ENCODE peak calls at places on chromosome 13, in seven cellular contexts. G, C, J, I, A, L and Y are unnamed samples.
A peak's percentile ranks its signal among the peaks of the same experiment; 100 is the strongest.

GRCh38 chr13:39599842-39600241 is 3.2 kb downstream of the LHFPL6 start:
- DNase-seq in A (no peak), L (no peak), C (no peak), G (no peak), J (no peak), I (no peak), Y (no peak)

GRCh38 chr13:50156722-50157121 is 141.5 kb downstream of the KCNRG start:
- DNase-seq in A (peak; percentile 48), G (no peak), J (no peak), C (no peak), L (no peak), I (no peak), Y (no peak)

GRCh38 chr13:106847049-106847448 is 279.1 kb upstream of the ARGLU1 start:
- DNase-seq in A (no peak), G (no peak), L (no peak), J (no peak), I (no peak), C (no peak), Y (no peak)

GRCh38 chr13:107067381-107067780 is 499.4 kb upstream of the ARGLU1 start:
- DNase-seq in G (no peak), J (no peak), L (no peak), A (no peak), I (no peak), C (no peak), Y (no peak)

GRCh38 chr13:34124912-34125311 is 307.0 kb downstream of the RFC3 start:
- DNase-seq in L (no peak), G (no peak), A (peak; percentile 13), I (no peak), C (no peak), J (no peak), Y (no peak)

GRCh38 chr13:89869312-89869711 is 1478.2 kb upstream of the MIR17HG start:
- DNase-seq in J (no peak), C (no peak), I (no peak), A (no peak), L (no peak), G (no peak), Y (no peak)

GRCh38 chr13:30713133-30713532 is 22.2 kb upstream of the ALOX5AP start:
- DNase-seq in A (no peak), G (no peak), I (no peak), J (peak; percentile 52), L (no peak), C (no peak), Y (peak; percentile 34)

GRCh38 chr13:37295046-37295445 is 189.6 kb upstream of the CSNK1A1L start:
- DNase-seq in G (no peak), A (no peak), C (no peak), I (no peak), J (no peak), L (peak; percentile 72), Y (no peak)

GRCh38 chr13:108276060-108276459 is 6.5 kb downstream of the TNFSF13B start:
- DNase-seq in C (peak; percentile 45), G (peak; percentile 62), I (peak; percentile 61), A (no peak), J (no peak), L (no peak), Y (no peak)

GRCh38 chr13:35530147-35530546 is 53.7 kb upstream of the MAB21L1 start:
- DNase-seq in C (no peak), A (no peak), L (no peak), G (no peak), J (no peak), I (no peak), Y (no peak)

GRCh38 chr13:59691501-59692066 is 472.1 kb downstream of the DIAPH3 start:
- DNase-seq in J (no peak), C (no peak), G (no peak), L (no peak), A (peak; percentile 61), I (no peak), Y (no peak)

GRCh38 chr13:44259045-44260042 is 114.3 kb upstream of the SERP2 start:
- DNase-seq in L (no peak), G (no peak), I (peak; percentile 68), J (peak; percentile 81), C (peak; percentile 40), A (no peak), Y (peak; percentile 41)

GRCh38 chr13:58977085-58977484 is 1186.6 kb downstream of the DIAPH3 start:
- DNase-seq in C (no peak), L (no peak), G (no peak), I (no peak), A (no peak), J (no peak), Y (no peak)

GRCh38 chr13:113782472-113782871 is 23.4 kb downstream of the TMEM255B start:
- DNase-seq in J (peak; percentile 29), G (no peak), C (no peak), A (no peak), L (no peak), I (no peak), Y (peak; percentile 26)

GRCh38 chr13:90696254-90696653 is 651.2 kb upstream of the MIR17HG start:
- DNase-seq in C (no peak), I (no peak), L (no peak), A (no peak), J (no peak), G (no peak), Y (no peak)

GRCh38 chr13:46355906-46356305 is 31.1 kb downstream of the RUBCNL start:
- DNase-seq in L (no peak), A (no peak), G (no peak), C (no peak), I (no peak), J (no peak), Y (no peak)

DNA sequence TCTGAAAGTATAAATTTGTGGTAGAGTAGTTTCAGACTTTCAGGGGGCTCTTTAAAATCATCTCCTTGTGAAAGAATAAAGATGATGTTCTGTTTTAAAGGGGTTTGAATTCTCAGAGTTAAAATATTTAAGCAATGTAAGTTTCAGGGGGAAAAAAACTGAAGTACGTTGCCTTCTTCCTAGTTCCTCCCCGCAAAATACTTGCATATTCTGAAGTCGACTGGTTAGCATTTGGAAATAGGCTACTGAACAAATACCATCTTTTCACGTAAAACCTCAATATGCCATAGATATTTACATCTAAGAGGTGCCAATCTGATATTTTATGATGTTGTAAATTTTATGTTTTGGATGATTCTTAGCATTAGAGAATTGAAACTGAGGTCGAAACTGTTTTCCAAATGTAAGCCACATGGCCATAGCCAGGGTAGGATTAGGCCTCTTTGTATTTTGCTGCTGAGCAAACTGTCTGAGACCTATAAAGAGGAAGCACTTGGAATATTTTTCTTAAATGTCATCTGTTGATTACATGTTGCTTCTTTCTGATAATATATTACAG is 138.3 kb downstream of the FLT1 start:
- DNase-seq in A (no peak), I (no peak), C (no peak), L (no peak), J (no peak), G (no peak), Y (no peak)
- TF ChIP-seq POLR2A in A (no peak), I (no peak), C (no peak), L (no peak), J (no peak), G (no peak), Y (no peak)

DNA sequence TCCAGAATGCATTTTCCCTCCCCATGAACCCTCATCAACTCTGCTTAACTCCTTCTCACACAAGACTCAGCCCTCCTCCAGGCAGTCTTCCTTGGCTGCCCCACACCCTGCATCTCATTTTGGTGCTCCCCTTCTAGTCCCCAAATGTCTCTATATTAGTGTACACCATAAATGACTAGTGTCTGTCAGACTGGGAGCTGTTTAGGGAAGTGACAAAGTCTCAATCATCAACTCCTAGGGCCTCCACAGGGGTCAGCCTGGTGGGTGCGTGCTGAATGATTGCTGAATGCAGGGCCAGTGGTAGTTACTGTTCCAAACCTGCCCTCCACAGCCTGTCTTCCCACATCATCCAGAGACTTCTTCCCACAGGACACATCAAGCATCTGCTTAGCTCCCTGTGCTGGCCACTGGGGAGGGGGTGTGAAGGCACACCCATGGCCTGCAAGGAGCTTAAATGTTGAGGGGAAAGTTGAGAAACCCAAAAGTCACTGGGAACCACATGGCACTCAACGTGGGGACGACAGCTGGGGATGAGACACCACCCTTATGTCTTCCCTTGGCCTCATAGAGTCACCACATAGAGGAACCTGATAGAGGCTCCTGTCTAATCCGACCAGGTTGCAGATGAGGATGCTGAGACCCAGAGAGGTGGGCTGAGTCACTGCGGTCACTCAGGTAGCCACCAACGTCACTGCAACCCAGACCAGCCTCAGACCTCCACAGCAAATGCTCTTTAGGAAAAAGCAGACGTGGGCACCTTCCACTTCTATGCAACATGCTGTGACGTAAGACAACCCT is 79.3 kb upstream of the TM9SF2 start:
- DNase-seq in A (no peak), I (no peak), J (peak; percentile 46), L (no peak), G (peak; percentile 35), C (peak; percentile 9), Y (peak; percentile 73)
- H3K4me3 ChIP-seq in A (no peak overlapping the region), I (no peak overlapping the region), J (no peak overlapping the region), L (no peak overlapping the region), G (no peak overlapping the region), C (no peak overlapping the region), Y (no peak overlapping the region)

GRCh38 chr13:94595943-94596574 is at the start of gene TGDS:
- DNase-seq in L (peak; percentile 93), I (peak; percentile 89), A (peak; percentile 87), J (peak; percentile 97), G (peak; percentile 93), C (peak; percentile 95), Y (peak; percentile 98)
- TF ChIP-seq POLR2A in L (peak; percentile 85), I (peak; percentile 61), A (peak; percentile 91), J (peak; percentile 64), G (no peak), C (peak; percentile 17), Y (peak; percentile 7)

GRCh38 chr13:41007359-41008118 is 11.6 kb downstream of the ELF1 start:
- DNase-seq in G (no peak), I (no peak), J (no peak), A (peak; percentile 48), C (no peak), L (no peak), Y (no peak)

GRCh38 chr13:41004875-41005693 is 14.0 kb downstream of the ELF1 start:
- DNase-seq in C (no peak), I (no peak), A (no peak), J (no peak), G (no peak), L (no peak), Y (no peak)

GRCh38 chr13:41006951-41007350 is 12.2 kb downstream of the ELF1 start:
- DNase-seq in C (no peak), L (no peak), G (no peak), I (no peak), J (no peak), A (no peak), Y (no peak)

GRCh38 chr13:41005709-41006108 is 13.4 kb downstream of the ELF1 start:
- DNase-seq in I (no peak), L (no peak), J (no peak), C (no peak), A (no peak), G (no peak), Y (no peak)

GRCh38 chr13:41006296-41006695 is 12.8 kb downstream of the ELF1 start:
- DNase-seq in C (no peak), J (no peak), L (no peak), I (no peak), A (no peak), G (no peak), Y (no peak)
- H3K4me3 ChIP-seq in C (no peak overlapping the region), J (no peak overlapping the region), L (no peak overlapping the region), I (no peak overlapping the region), A (no peak overlapping the region), G (no peak overlapping the region), Y (no peak overlapping the region)

GRCh38 chr13:98216135-98216565 is 39.1 kb upstream of the RNF113B start:
- DNase-seq in G (no peak), J (no peak), A (no peak), L (peak; percentile 70), I (peak; percentile 34), C (peak; percentile 30), Y (no peak)
- TF ChIP-seq POLR2A in G (no peak), J (no peak), A (no peak), L (no peak), I (no peak), C (no peak), Y (no peak)